ENCODE peak calls at places on chromosomes 2 and 18, in eight cellular contexts. S is GM03348; Q is iPS DF 19.7; Z is stimulated activated CD4-positive, alpha-beta T cell treated with anti-CD3 and anti-CD28 coated beads, Interleukin-2, amount 100 ng/mL, for 48 hours; G is Peyer's patch; X is NCI-H748 treated with DMSO at 0.1 percent for 48 hours; N is body of pancreas; K is iris pigment epithelial cell. C is an unnamed sample.

GRCh38 chr2:240204431-240205276 is 64.2 kb upstream of the OTOS start:
- DNase-seq in Z (no peak), N (no peak), K (no peak), Q (no peak), S (no peak), X (no peak), G (no peak), C (no peak)

GRCh38 chr2:100905132-100905805 is 85.3 kb downstream of the NPAS2 start:
- DNase-seq in N (no peak), Q (no peak), Z (no peak), K (no peak), G (no peak), X (no peak), S (no peak), C (no peak)

GRCh38 chr2:25228848-25229674 is 60.7 kb upstream of the POMC start:
- DNase-seq in S (peak; percentile 94), N (peak; percentile 75), K (peak; percentile 77), X (peak; percentile 9), Z (no peak), G (peak; percentile 43), Q (peak; percentile 72), C (no peak)

GRCh38 chr2:1972428-1972827 is 228.1 kb upstream of the PXDN start:
- DNase-seq in K (peak; percentile 18), X (peak; percentile 28), Q (no peak), S (no peak), Z (no peak), N (peak; percentile 49), G (no peak), C (no peak)

GRCh38 chr18:46356278-46357033 is 252.3 kb downstream of the HAUS1 start:
- DNase-seq in Z (no peak), S (no peak), N (no peak), X (no peak), G (no peak), Q (no peak), K (no peak), C (no peak)

GRCh38 chr18:23684515-23685197 is 4.6 kb upstream of the LAMA3 start:
- DNase-seq in S (peak; percentile 76), Q (no peak), X (no peak), Z (no peak), K (peak; percentile 84), N (no peak), G (no peak), C (no peak)

GRCh38 chr2:137387044-137387443 is 577.2 kb upstream of the HNMT start:
- DNase-seq in Q (no peak), Z (no peak), K (no peak), G (no peak), S (no peak), X (no peak), N (no peak), C (no peak)

GRCh38 chr2:11175293-11175795 is 20.1 kb downstream of the SLC66A3 start:
- DNase-seq in G (no peak), S (peak; percentile 67), K (peak; percentile 72), Z (no peak), X (no peak), N (no peak), Q (no peak), C (no peak)

GRCh38 chr18:80179857-80180558 is 67.3 kb downstream of the PARD6G start:
- DNase-seq in Z (no peak), G (no peak), Q (no peak), X (no peak), N (no peak), S (no peak), K (no peak), C (no peak)

C was measured in activated B cell treated with CpG ODN at 0.5 μM for 24 hours.